ENCODE peak calls at places on chromosomes 13 and 19, in seven cellular contexts. D, F, R, W, X, A and K are unnamed samples.

GRCh38 chr19:2477141-2477710 is 1.3 kb downstream of the GADD45B start:
- DNase-seq in W (no peak), D (no peak), X (no peak), R (no peak), F (no peak), A (peak), K (peak)

GRCh38 chr19:47379398-47379938 is 30.4 kb downstream of the DHX34 start:
- DNase-seq in A (no peak), W (no peak), F (no peak), X (peak), D (peak), R (no peak), K (no peak)

GRCh38 chr19:12833747-12834417 is 497 bp downstream of the RTBDN start:
- DNase-seq in R (no peak), A (peak), D (no peak), X (no peak), F (peak), W (peak), K (no peak)

GRCh38 chr19:33448159-33448516 is 73.5 kb downstream of the PEPD start:
- DNase-seq in F (no peak), W (no peak), A (no peak), X (no peak), D (no peak), R (no peak), K (no peak)

GRCh38 chr13:20043207-20043925 is 84.8 kb downstream of the ZMYM2 start:
- DNase-seq in A (no peak), R (no peak), F (no peak), W (no peak), X (no peak), D (peak), K (no peak)

GRCh38 chr19:17109962-17110598 is 34.5 kb downstream of the MYO9B start:
- DNase-seq in D (no peak), W (peak), A (no peak), R (peak), F (no peak), X (no peak), K (no peak)

GRCh38 chr13:42041684-42042035 is 6.8 kb upstream of the DGKH start:
- DNase-seq in A (peak), F (peak), R (peak), W (no peak), D (no peak), X (no peak), K (no peak)

GRCh38 chr19:5103812-5104410 is 135.0 kb downstream of the KDM4B start:
- DNase-seq in X (no peak), D (no peak), A (no peak), R (no peak), F (no peak), W (no peak), K (no peak)

GRCh38 chr19:3407556-3408516 is 41.5 kb downstream of the NFIC start:
- DNase-seq in W (no peak), R (peak), F (no peak), D (peak), X (no peak), A (peak), K (no peak)

GRCh38 chr19:20558011-20558410 is 7.6 kb downstream of the ZNF737 start:
- DNase-seq in X (no peak), R (peak), F (no peak), W (no peak), D (peak), A (no peak), K (no peak)

GRCh38 chr19:47310819-47311218 is 1.2 kb downstream of the C5AR1 start:
- DNase-seq in W (no peak), F (peak), D (no peak), X (no peak), A (peak), R (peak), K (no peak)

GRCh38 chr13:32426191-32426980 is 1.5 kb downstream of the N4BP2L1 start:
- DNase-seq in F (no peak), A (peak), W (peak), X (no peak), D (no peak), R (peak), K (peak)

DNA sequence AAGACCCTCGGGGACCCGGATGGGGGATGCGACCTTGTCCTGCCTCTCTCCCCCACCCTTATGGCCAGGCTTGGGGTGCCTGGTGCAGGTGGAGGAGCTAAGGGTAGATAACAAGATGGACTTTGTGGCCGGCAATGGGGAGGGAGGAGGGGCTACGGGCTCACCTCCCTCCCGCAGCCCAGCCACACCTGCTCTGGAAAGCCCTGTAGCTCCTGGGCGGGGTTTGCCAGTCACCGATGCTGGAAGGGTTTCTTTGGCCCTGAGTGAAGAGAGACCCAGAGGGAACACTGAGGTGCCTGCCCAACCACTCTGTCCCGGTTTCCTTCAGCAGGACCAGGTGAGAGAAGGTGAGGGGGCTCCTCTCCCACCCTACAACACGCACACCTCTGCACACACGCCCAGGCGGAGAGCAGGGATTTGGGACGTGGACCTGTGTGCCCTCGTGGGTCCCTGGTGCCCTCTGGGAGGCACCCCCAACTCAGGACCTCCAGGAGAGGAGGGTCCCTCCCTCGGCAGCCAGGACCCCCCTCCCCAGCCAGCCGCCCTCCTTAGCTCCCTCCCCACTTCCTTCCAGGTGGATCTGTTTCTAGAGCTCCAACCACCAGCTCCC is at the start of gene FUT2:
- DNase-seq in W (no peak), R (no peak), A (no peak), F (no peak), X (no peak), D (no peak), K (no peak)
- H3K27ac ChIP-seq in W (no peak), R (no peak), A (no peak), F (peak), X (no peak), D (no peak), K (no peak)

GRCh38 chr13:75813323-75813722 is 177.2 kb downstream of the LMO7 start:
- DNase-seq in R (no peak), X (no peak), D (no peak), W (no peak), A (no peak), F (no peak), K (no peak)
- H3K27ac ChIP-seq in R (no peak), X (no peak), D (no peak), W (no peak), A (no peak), F (no peak), K (no peak)

GRCh38 chr13:98541701-98542203 is 35.2 kb downstream of the STK24 start:
- DNase-seq in D (no peak), R (no peak), F (no peak), W (no peak), A (peak), X (no peak), K (no peak)
- H3K27ac ChIP-seq in D (no peak), R (no peak), F (no peak), W (no peak), A (peak), X (no peak), K (no peak)

GRCh38 chr19:6241056-6241455 is 38.7 kb downstream of the MLLT1 start:
- DNase-seq in X (no peak), F (no peak), W (no peak), R (no peak), D (no peak), A (no peak), K (no peak)

GRCh38 chr19:6238643-6239281 is 41.0 kb downstream of the MLLT1 start:
- DNase-seq in D (no peak), W (no peak), A (peak), F (peak), X (no peak), R (peak), K (no peak)

GRCh38 chr19:6241680-6242079 is 38.1 kb downstream of the MLLT1 start:
- DNase-seq in A (no peak), X (peak), W (no peak), D (peak), F (no peak), R (peak), K (no peak)

GRCh38 chr19:6239401-6239844 is 40.4 kb downstream of the MLLT1 start:
- DNase-seq in F (peak), A (peak), X (no peak), W (no peak), D (no peak), R (no peak), K (no peak)

GRCh38 chr19:6239871-6240676 is 39.7 kb downstream of the MLLT1 start:
- DNase-seq in X (no peak), D (peak), W (no peak), F (no peak), R (no peak), A (no peak), K (no peak)
- H3K27ac ChIP-seq in X (no peak), D (peak), W (no peak), F (peak), R (no peak), A (peak), K (no peak)

DNA sequence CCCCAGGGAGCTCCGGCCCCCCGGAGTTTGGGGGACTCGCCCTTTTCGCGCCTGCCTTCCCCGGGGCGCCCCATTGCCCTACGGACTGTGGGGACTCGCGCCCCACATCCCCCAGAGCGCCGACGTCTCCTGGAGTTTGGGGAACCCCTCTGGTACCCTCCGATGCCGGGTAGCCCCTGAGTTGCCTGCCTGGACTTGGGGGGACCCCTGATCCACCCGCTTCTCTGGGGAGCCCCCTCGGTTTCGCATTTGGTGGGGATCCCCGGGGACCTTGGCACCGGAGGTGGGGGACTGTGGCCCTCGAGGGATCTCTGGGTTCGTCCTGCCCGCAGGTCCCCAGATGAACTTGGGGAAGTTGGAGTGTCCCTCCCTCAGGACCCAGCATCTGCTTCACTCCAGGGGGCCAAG is 782 bp downstream of the EFNA2 start:
- DNase-seq in D (no peak), F (no peak), W (no peak), A (no peak), R (no peak), X (no peak), K (no peak)
- H3K27ac ChIP-seq in D (no peak), F (no peak), W (no peak), A (no peak), R (no peak), X (no peak), K (no peak)